ENCODE peak calls at places on chromosomes 13 and 19, in eight cellular contexts. E, M, Z, S, V, P, G and R are unnamed samples.

GRCh38 chr13:85665286-85665685 is 133.9 kb downstream of the SLITRK6 start:
- DNase-seq in Z (no peak), S (no peak), M (no peak), P (no peak), E (peak), V (peak), G (peak), R (no peak)

GRCh38 chr13:100240109-100240779 is 151.4 kb downstream of the PCCA start:
- DNase-seq in S (no peak), Z (peak), M (no peak), P (no peak), G (no peak), V (no peak), E (no peak), R (no peak)

GRCh38 chr19:46975918-46976782 is 43.5 kb upstream of the NPAS1 start:
- DNase-seq in G (peak), Z (no peak), E (no peak), S (no peak), P (no peak), V (peak), M (peak), R (no peak)

GRCh38 chr13:112532837-112533745 is 54.9 kb downstream of the TUBGCP3 start:
- DNase-seq in G (no peak), M (no peak), S (no peak), Z (no peak), V (no peak), P (no peak), E (no peak), R (no peak)

GRCh38 chr19:17210296-17210695 is 4.9 kb upstream of the USE1 start:
- DNase-seq in Z (no peak), P (no peak), G (peak), V (no peak), S (no peak), M (no peak), E (no peak), R (no peak)

GRCh38 chr13:95882121-95882520 is 171.1 kb downstream of the UGGT2 start:
- DNase-seq in M (no peak), Z (no peak), G (no peak), S (no peak), P (no peak), V (no peak), E (no peak), R (no peak)

GRCh38 chr13:110214637-110215036 is 92.3 kb downstream of the COL4A1 start:
- DNase-seq in E (no peak), S (no peak), V (peak), G (no peak), Z (no peak), M (no peak), P (no peak), R (no peak)

GRCh38 chr13:52786747-52787146 is 47.1 kb upstream of the CNMD start:
- DNase-seq in V (no peak), P (peak), S (no peak), E (no peak), M (no peak), G (no peak), Z (peak), R (no peak)

GRCh38 chr13:99307648-99308339 is 595 bp upstream of the GPR183 start:
- DNase-seq in S (no peak), M (peak), V (peak), P (no peak), E (peak), G (peak), Z (no peak), R (no peak)

GRCh38 chr19:45154064-45154827 is 6.5 kb downstream of the NKPD1 start:
- DNase-seq in M (no peak), Z (no peak), V (peak), E (no peak), P (no peak), G (no peak), S (no peak), R (no peak)

GRCh38 chr13:111219950-111220349 is 100.5 kb upstream of the TEX29 start:
- DNase-seq in M (no peak), Z (no peak), G (no peak), S (no peak), E (no peak), P (no peak), V (no peak), R (no peak)

GRCh38 chr19:2983351-2984195 is 6.2 kb downstream of the TLE6 start:
- DNase-seq in E (peak), G (no peak), V (peak), P (peak), M (peak), S (no peak), Z (peak), R (no peak)

GRCh38 chr19:4304509-4305252 is at the start of gene FSD1:
- DNase-seq in V (peak), G (peak), M (no peak), S (peak), Z (no peak), P (peak), E (peak), R (peak)

GRCh38 chr19:6481541-6482342 is at the start of gene DENND1C:
- DNase-seq in G (no peak), M (peak), S (peak), E (no peak), V (no peak), P (no peak), Z (no peak), R (peak)